ENCODE peak calls at places on chromosomes 4 and X, in seven cellular contexts. S is psoas muscle, B is heart left ventricle, A is ovary, M is endothelial cell of umbilical vein, K is mesenchymal stem cell, O is mammary epithelial cell. W is an unnamed sample.

GRCh38 chr4:21856754-21857153 is 91.8 kb downstream of the KCNIP4 start:
- DNase-seq in S (no peak), B (no peak), A (no peak), M (no peak), K (no peak), O (no peak), W (no peak)

GRCh38 chr4:7978907-7979651 is 39.4 kb upstream of the AFAP1 start:
- DNase-seq in S (no peak), B (no peak), A (no peak), M (no peak), K (no peak), O (no peak), W (no peak)

GRCh38 chr4:76305971-76306881 is at the start of gene STBD1:
- DNase-seq in S (peak; percentile 83), B (peak; percentile 90), A (peak; percentile 78), M (peak; percentile 57), K (peak; percentile 78), O (peak; percentile 81), W (peak; percentile 82)

GRCh38 chrX:96576358-96576757 is 108.3 kb upstream of the DIAPH2 start:
- DNase-seq in S (no peak), B (no peak), A (no peak), M (peak; percentile 62), K (peak; percentile 5), O (no peak), W (no peak)

GRCh38 chr4:61985426-61985825 is 785.3 kb downstream of the ADGRL3 start:
- DNase-seq in S (no peak), B (no peak), A (no peak), M (no peak), K (no peak), O (no peak), W (no peak)

GRCh38 chr4:40755609-40756008 is 5.9 kb downstream of the NSUN7 start:
- DNase-seq in S (no peak), B (no peak), A (no peak), M (no peak), K (no peak), O (no peak), W (no peak)

GRCh38 chrX:140799216-140799615 is 89.7 kb downstream of the LINC00632 start:
- DNase-seq in S (no peak), B (no peak), A (no peak), M (no peak), K (no peak), O (peak; percentile 17), W (no peak)

GRCh38 chrX:27555514-27555913 is 34.6 kb upstream of the DCAF8L2 start:
- DNase-seq in S (no peak), B (no peak), A (no peak), M (peak; percentile 38), K (peak; percentile 19), O (peak; percentile 25), W (no peak)

GRCh38 chr4:171924761-171925376 is 111.7 kb downstream of the GALNTL6 start:
- DNase-seq in S (no peak), B (no peak), A (no peak), M (no peak), K (no peak), O (no peak), W (no peak)

GRCh38 chrX:12447448-12448154 is 309.3 kb downstream of the FRMPD4 start:
- DNase-seq in S (no peak), B (no peak), A (no peak), M (peak; percentile 16), K (peak; percentile 84), O (peak; percentile 91), W (no peak)

GRCh38 chr4:139875456-139875855 is 209.8 kb downstream of the MGST2 start:
- DNase-seq in S (no peak), B (no peak), A (no peak), M (no peak), K (no peak), O (no peak), W (no peak)

GRCh38 chrX:23570674-23571343 is 96.5 kb upstream of the PRDX4 start:
- DNase-seq in S (no peak), B (no peak), A (no peak), M (no peak), K (no peak), O (no peak), W (no peak)

GRCh38 chr4:23084559-23085248 is 392.0 kb downstream of the GBA3 start:
- DNase-seq in S (no peak), B (no peak), A (no peak), M (no peak), K (no peak), O (no peak), W (no peak)

GRCh38 chr4:119025916-119026661 is 109.5 kb upstream of the MYOZ2 start:
- DNase-seq in S (peak; percentile 34), B (no peak), A (peak; percentile 59), M (no peak), K (peak; percentile 92), O (peak; percentile 84), W (no peak)

GRCh38 chr4:122930877-122931276 is 8.5 kb upstream of the NUDT6 start:
- DNase-seq in S (no peak), B (no peak), A (no peak), M (peak; percentile 40), K (peak; percentile 24), O (no peak), W (no peak)

GRCh38 chr4:82893942-82894341 is 3.0 kb upstream of the SEC31A start:
- DNase-seq in S (no peak), B (no peak), A (no peak), M (no peak), K (no peak), O (no peak), W (no peak)

GRCh38 chr4:133320576-133321170 is 171.6 kb downstream of the PCDH10 start:
- DNase-seq in S (no peak), B (no peak), A (no peak), M (peak; percentile 51), K (peak; percentile 50), O (peak; percentile 11), W (peak; percentile 47)

GRCh38 chrX:70253377-70254062 is 6.5 kb downstream of the P2RY4 start:
- DNase-seq in S (no peak), B (no peak), A (no peak), M (no peak), K (peak; percentile 22), O (peak; percentile 67), W (no peak)

GRCh38 chr4:69760455-69760854 is at the start of gene SULT1B1:
- DNase-seq in S (no peak), B (peak; percentile 18), A (no peak), M (peak; percentile 89), K (peak; percentile 45), O (peak; percentile 58), W (no peak)

GRCh38 chr4:54077812-54078211 is 13.4 kb upstream of the CHIC2 start:
- DNase-seq in S (no peak), B (no peak), A (no peak), M (peak; percentile 36), K (no peak), O (peak; percentile 76), W (no peak)

DNA sequence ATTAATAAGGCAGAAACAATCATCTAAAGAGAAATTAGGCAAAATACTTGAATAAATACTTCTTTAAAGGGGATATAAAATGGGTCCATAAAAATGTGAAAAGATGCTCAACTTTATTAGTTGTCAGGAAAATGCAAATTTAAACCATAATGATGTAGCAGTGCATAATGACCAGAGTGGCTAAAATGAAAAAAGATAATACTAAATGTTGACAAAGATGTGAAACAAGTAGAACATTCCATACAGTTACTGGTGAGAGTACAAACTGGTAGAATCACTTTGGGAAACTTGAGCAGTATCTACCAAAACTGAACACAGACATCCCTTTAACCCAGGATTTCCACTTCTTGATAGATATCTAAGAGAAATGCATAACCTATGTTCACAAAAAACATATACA is 5.0 kb downstream of the ARSJ start:
- DNase-seq in S (no peak), B (no peak), A (no peak), M (no peak), K (no peak), O (no peak), W (no peak)
- H3K4me3 ChIP-seq in S (no peak overlapping the region), B (no peak overlapping the region), A (no peak overlapping the region), M (peak overlapping the region; percentile 92), K (no peak overlapping the region), O (no peak overlapping the region), W (no peak overlapping the region)

GRCh38 chr4:152530600-152530999 is 5.3 kb downstream of the FBXW7 start:
- DNase-seq in S (no peak), B (no peak), A (no peak), M (no peak), K (no peak), O (no peak), W (no peak)
- H3K4me3 ChIP-seq in S (no peak overlapping the region), B (no peak overlapping the region), A (no peak overlapping the region), M (no peak overlapping the region), K (no peak overlapping the region), O (no peak overlapping the region), W (no peak overlapping the region)

GRCh38 chrX:3550871-3551270 is 162.6 kb downstream of the PRKX start:
- DNase-seq in S (no peak), B (no peak), A (no peak), M (no peak), K (no peak), O (no peak), W (no peak)

GRCh38 chrX:3545901-3546300 is 167.5 kb downstream of the PRKX start:
- DNase-seq in S (no peak), B (no peak), A (no peak), M (no peak), K (no peak), O (peak; percentile 35), W (no peak)

GRCh38 chrX:3548743-3549441 is 164.6 kb downstream of the PRKX start:
- DNase-seq in S (no peak), B (no peak), A (no peak), M (peak; percentile 4), K (peak; percentile 88), O (peak; percentile 34), W (peak; percentile 11)

GRCh38 chrX:3550160-3550765 is 163.2 kb downstream of the PRKX start:
- DNase-seq in S (no peak), B (no peak), A (no peak), M (no peak), K (peak; percentile 34), O (peak; percentile 8), W (no peak)

GRCh38 chrX:3549442-3549875 is 164.0 kb downstream of the PRKX start:
- DNase-seq in S (no peak), B (no peak), A (no peak), M (no peak), K (peak; percentile 84), O (peak; percentile 39), W (no peak)
- H3K4me3 ChIP-seq in S (peak overlapping the region; percentile 12), B (peak overlapping the region; percentile 43), A (no peak overlapping the region), M (no peak overlapping the region), K (no peak overlapping the region), O (peak overlapping the region; percentile 35), W (no peak overlapping the region)

GRCh38 chr4:155888171-155888570 is 15.3 kb upstream of the TDO2 start:
- DNase-seq in S (no peak), B (no peak), A (no peak), M (no peak), K (no peak), O (no peak), W (no peak)
- H3K4me3 ChIP-seq in S (no peak overlapping the region), B (no peak overlapping the region), A (no peak overlapping the region), M (no peak overlapping the region), K (no peak overlapping the region), O (no peak overlapping the region), W (no peak overlapping the region)

DNA sequence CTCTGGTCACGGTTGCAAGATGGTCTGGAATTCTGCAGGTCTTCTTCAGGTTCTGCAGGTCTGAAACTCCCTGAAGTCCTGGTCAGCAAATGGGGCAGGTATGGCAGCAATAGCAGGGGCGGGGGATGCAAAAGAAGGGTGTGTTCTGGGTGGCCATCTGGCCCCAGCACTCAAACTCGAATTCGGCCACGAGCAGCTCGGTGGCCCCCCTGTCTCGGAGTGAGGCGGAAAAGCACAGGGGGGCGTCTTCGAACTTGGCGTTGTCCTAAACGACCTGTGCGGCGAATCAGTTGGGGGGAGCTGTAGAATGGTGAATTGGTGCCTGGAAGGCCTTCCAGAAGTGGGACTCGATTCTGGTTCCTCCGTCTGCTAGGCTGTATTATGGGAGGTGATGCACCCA is 2.1 kb downstream of the RTL5 start:
- DNase-seq in S (no peak), B (no peak), A (no peak), M (no peak), K (no peak), O (no peak), W (no peak)
- H3K4me3 ChIP-seq in S (no peak overlapping the region), B (no peak overlapping the region), A (no peak overlapping the region), M (no peak overlapping the region), K (no peak overlapping the region), O (no peak overlapping the region), W (no peak overlapping the region)